ENCODE peak calls at places on chromosome 22, in five cellular contexts. F is sigmoid colon, W is ovary, Y is right lobe of liver, R is HCT116. K is an unnamed sample.

GRCh38 chr22:20807315-20807752 is 33.4 kb downstream of the SERPIND1 start:
- DNase-seq in F (no peak), W (no peak), Y (no peak), R (peak; percentile 8), K (peak; percentile 48)

GRCh38 chr22:20400606-20401375 is 6.8 kb downstream of the ZNF74 start:
- DNase-seq in F (no peak), W (no peak), Y (no peak), R (no peak), K (no peak)

GRCh38 chr22:44647141-44647540 is 54.9 kb upstream of the PRR5 start:
- DNase-seq in F (no peak), W (no peak), Y (no peak), R (no peak), K (no peak)

GRCh38 chr22:39960791-39961746 is 872 bp downstream of the TMA7B start:
- DNase-seq in F (no peak), W (no peak), Y (no peak), R (no peak), K (peak; percentile 62)

GRCh38 chr22:32619614-32620426 is 145.2 kb downstream of the FBXO7 start:
- DNase-seq in F (peak; percentile 78), W (peak; percentile 66), Y (no peak), R (no peak), K (no peak)

GRCh38 chr22:39135092-39135896 is 17.2 kb downstream of the CBX7 start:
- DNase-seq in F (peak; percentile 89), W (peak; percentile 63), Y (no peak), R (peak; percentile 7), K (peak; percentile 34)

GRCh38 chr22:40407021-40407761 is 36.8 kb downstream of the SGSM3 start:
- DNase-seq in F (no peak), W (no peak), Y (no peak), R (no peak), K (no peak)

GRCh38 chr22:45542001-45542520 is 39.4 kb downstream of the FBLN1 start:
- DNase-seq in F (no peak), W (no peak), Y (no peak), R (no peak), K (no peak)

GRCh38 chr22:20531404-20532181 is 24.2 kb downstream of the MED15 start:
- DNase-seq in F (peak; percentile 83), W (no peak), Y (peak; percentile 43), R (peak; percentile 79), K (peak; percentile 64)

GRCh38 chr22:45891471-45891995 is 85.4 kb downstream of the WNT7B start:
- DNase-seq in F (no peak), W (no peak), Y (peak; percentile 42), R (no peak), K (no peak)

GRCh38 chr22:47406180-47406723 is 643.8 kb downstream of the TBC1D22A start:
- DNase-seq in F (no peak), W (no peak), Y (no peak), R (no peak), K (no peak)

GRCh38 chr22:44787832-44788231 is 35.5 kb downstream of the ARHGAP8 start:
- DNase-seq in F (no peak), W (no peak), Y (no peak), R (no peak), K (no peak)

GRCh38 chr22:45227645-45228400 is 12.9 kb downstream of the KIAA0930 start:
- DNase-seq in F (no peak), W (no peak), Y (no peak), R (no peak), K (no peak)

GRCh38 chr22:48096846-48097665 is 1334.6 kb downstream of the TBC1D22A start:
- DNase-seq in F (peak; percentile 48), W (no peak), Y (no peak), R (no peak), K (no peak)

GRCh38 chr22:30279389-30279788 is 9.9 kb downstream of the CASTOR1 start:
- DNase-seq in F (no peak), W (no peak), Y (no peak), R (no peak), K (no peak)

GRCh38 chr22:31929126-31929928 is 15.0 kb upstream of the YWHAH start:
- DNase-seq in F (no peak), W (no peak), Y (peak; percentile 24), R (no peak), K (no peak)

GRCh38 chr22:35205141-35205775 is 52.0 kb upstream of the HMGXB4 start:
- DNase-seq in F (no peak), W (no peak), Y (no peak), R (no peak), K (no peak)

GRCh38 chr22:26672590-26673468 is 15.4 kb downstream of the MIAT start:
- DNase-seq in F (peak; percentile 97), W (peak; percentile 94), Y (peak; percentile 92), R (peak; percentile 89), K (peak; percentile 56)
- TF ChIP-seq POLR2A in F (no peak), W (peak; percentile 18), Y (peak; percentile 64), R (peak; percentile 45), K (peak; percentile 37)

GRCh38 chr22:19291580-19292261 is at the start of gene CLTCL1:
- DNase-seq in F (peak; percentile 90), W (peak; percentile 89), Y (peak; percentile 91), R (peak; percentile 38), K (peak; percentile 72)
- TF ChIP-seq POLR2A in F (no peak), W (no peak), Y (peak; percentile 62), R (peak; percentile 66), K (peak; percentile 58)

GRCh38 chr22:36981247-36981775 is 37.9 kb downstream of the TST start:
- DNase-seq in F (no peak), W (no peak), Y (no peak), R (no peak), K (no peak)

GRCh38 chr22:36979016-36979415 is 40.2 kb downstream of the TST start:
- DNase-seq in F (no peak), W (no peak), Y (no peak), R (no peak), K (no peak)

GRCh38 chr22:36979511-36979910 is 39.7 kb downstream of the TST start:
- DNase-seq in F (no peak), W (no peak), Y (no peak), R (no peak), K (no peak)

GRCh38 chr22:36977401-36977861 is 41.8 kb downstream of the TST start:
- DNase-seq in F (peak; percentile 74), W (peak; percentile 65), Y (peak; percentile 72), R (no peak), K (peak; percentile 33)

GRCh38 chr22:36977947-36978660 is 41.1 kb downstream of the TST start:
- DNase-seq in F (peak; percentile 96), W (peak; percentile 90), Y (peak; percentile 93), R (peak; percentile 70), K (peak; percentile 71)
- TF ChIP-seq POLR2A in F (no peak), W (no peak), Y (no peak), R (peak; percentile 41), K (no peak)

GRCh38 chr22:43127166-43127908 is 15.9 kb downstream of the MCAT start:
- DNase-seq in F (no peak), W (no peak), Y (no peak), R (peak; percentile 69), K (no peak)
- TF ChIP-seq POLR2A in F (no peak), W (no peak), Y (no peak), R (no peak), K (no peak)

DNA sequence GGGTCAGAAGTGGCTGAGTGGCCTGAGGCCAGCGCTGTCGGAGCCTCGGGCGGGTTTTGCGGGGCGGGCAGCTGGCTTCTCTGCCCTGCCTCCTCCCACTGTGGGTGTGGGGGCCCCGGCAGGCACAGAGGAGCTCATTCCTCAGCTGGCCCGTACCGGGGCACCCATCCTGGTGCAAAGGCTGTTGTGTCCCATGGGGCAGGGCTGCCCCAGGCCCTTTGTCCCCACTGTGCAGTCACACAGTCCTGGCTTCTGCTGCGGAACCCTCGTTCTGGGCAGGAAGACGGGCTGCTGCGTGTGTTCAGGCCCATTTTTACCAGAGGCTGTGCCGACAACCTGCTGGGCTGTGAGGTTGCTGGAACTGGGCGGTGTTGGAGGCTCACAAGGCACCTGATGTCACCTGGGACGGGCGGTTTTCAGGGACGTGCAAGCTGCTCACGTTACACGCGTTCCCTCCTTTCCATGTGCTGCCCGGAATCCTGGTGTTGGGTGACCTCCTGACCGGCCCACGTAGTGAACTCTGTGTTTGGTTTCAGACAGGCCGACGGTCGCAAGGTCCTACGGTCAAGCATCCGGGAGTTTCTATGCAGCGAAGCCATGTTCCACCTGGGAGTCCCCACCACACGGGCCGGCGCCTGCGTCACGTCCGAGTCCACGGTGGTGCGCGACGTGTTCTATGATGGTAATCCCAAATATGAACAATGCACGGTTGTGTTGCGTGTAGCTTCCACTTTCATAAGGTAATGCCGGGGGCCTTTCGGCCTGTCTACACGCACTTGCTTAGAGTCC is 5.2 kb downstream of the SELENOO start:
- DNase-seq in F (no peak), W (no peak), Y (peak; percentile 93), R (no peak), K (no peak)
- TF ChIP-seq POLR2A in F (no peak), W (no peak), Y (peak; percentile 86), R (no peak), K (no peak)

DNA sequence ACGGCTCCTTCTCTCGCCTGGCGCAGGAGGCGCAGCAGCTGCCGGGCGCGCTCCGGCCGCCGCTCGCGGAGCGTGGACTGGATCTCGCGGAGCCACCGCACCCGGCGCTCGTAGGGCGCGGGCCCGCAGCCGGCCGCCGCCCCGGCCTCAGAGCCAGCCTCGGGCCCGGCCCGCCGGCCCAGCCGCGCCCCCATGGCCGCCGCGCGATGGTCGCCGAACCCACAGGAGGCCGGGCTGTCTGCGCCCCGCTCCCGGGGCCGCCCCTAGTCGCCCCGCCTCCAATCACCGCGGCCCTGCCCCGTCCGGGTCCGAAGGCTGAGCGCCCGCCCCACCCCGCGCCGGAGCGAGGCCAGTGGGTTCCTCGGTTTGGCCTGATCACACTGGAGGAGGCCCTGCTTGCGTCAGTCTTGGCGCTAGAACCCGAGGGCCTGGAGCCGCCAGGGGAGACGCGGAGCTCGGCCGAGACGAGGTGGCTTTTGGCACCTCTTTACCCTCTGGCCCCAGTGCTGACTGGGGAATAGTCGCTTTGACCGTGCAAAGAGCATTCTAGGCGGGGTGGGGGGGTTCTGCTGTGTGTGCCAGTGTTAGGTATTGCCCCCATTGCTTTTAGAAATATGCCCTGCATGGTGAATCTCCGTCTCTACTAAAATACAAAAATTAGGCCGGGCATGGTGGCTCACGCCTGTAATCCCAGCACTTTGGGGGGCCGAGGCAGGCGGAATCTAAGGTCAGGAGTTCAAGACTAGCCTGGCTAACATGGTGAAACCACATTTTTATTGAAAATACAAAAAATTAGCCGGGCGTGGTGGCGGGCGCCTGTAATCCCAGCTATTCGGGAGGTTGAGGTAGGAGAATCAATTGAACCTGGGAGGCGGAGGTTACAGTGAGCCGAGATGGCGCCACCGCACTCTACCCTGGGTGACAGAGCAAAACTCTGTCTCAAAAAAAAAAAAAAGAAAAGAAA is at the start of gene LRRC75B:
- DNase-seq in F (peak; percentile 97), W (peak; percentile 96), Y (peak; percentile 98), R (peak; percentile 47), K (peak; percentile 78)
- TF ChIP-seq POLR2A in F (no peak), W (no peak), Y (peak; percentile 80), R (no peak), K (peak; percentile 33)

GRCh38 chr22:37745548-37746365 is 48.9 kb downstream of the TRIOBP start:
- DNase-seq in F (peak; percentile 96), W (peak; percentile 93), Y (peak; percentile 94), R (no peak), K (no peak)
- TF ChIP-seq POLR2A in F (no peak), W (no peak), Y (peak; percentile 64), R (no peak), K (peak; percentile 24)

K was measured in H54.